ENCODE peak calls at places on chromosomes 12 and 14, in nine cellular contexts. T is retina; H is NCI-H69; F is activated effector memory CD4-positive, alpha-beta T cell treated with Interleukin-2 at 50 U/mL for 16 hours; E is GM23248; J is activated CD4-positive, alpha-beta T cell treated with anti-CD3 and anti-CD28 coated beads, Interleukin-2, amount 10 ng/mL, durations not matched to agents 7 days and 5 days; U is stimulated activated CD8-positive, alpha-beta memory T cell treated with anti-CD3 and anti-CD28 coated beads, Interleukin-15, amount 100 ng/mL, for 24 hours; L is ovary; N is frontal cortex. C is an unnamed sample.

GRCh38 chr12:121783771-121784170 is 9.7 kb downstream of the RHOF start:
- DNase-seq in E (peak), F (no peak), U (no peak), H (no peak), L (no peak), T (no peak), J (no peak), N (no peak), C (no peak)

GRCh38 chr12:6858796-6859195 is 6.8 kb downstream of the USP5 start:
- DNase-seq in E (no peak), F (no peak), J (no peak), H (no peak), N (no peak), U (no peak), L (no peak), T (no peak), C (no peak)

GRCh38 chr14:86799244-86799647 is 1193.7 kb downstream of the GALC start:
- DNase-seq in U (no peak), T (no peak), N (no peak), H (peak), L (no peak), F (no peak), J (no peak), E (peak), C (no peak)

GRCh38 chr14:92737206-92737605 is 11.2 kb downstream of the LGMN start:
- DNase-seq in H (no peak), L (no peak), E (no peak), F (no peak), U (no peak), T (no peak), N (no peak), J (no peak), C (no peak)

GRCh38 chr12:21881950-21882349 is 59.3 kb downstream of the ABCC9 start:
- DNase-seq in N (no peak), E (no peak), U (no peak), J (no peak), T (no peak), F (no peak), L (peak), H (no peak), C (no peak)

GRCh38 chr12:82413994-82414393 is 55.7 kb downstream of the METTL25 start:
- DNase-seq in N (no peak), J (no peak), U (no peak), L (no peak), T (no peak), H (peak), E (no peak), F (no peak), C (no peak)

GRCh38 chr12:129844662-129845061 is 59.2 kb downstream of the TMEM132D start:
- DNase-seq in J (no peak), N (no peak), L (no peak), H (no peak), T (no peak), E (no peak), U (no peak), F (no peak), C (no peak)

GRCh38 chr14:51996148-51996746 is 6.9 kb downstream of the RTRAF start:
- DNase-seq in N (no peak), J (peak), U (no peak), L (no peak), H (peak), T (no peak), E (peak), F (no peak), C (no peak)

GRCh38 chr14:68654471-68654941 is 138.4 kb downstream of the ZFP36L1 start:
- DNase-seq in H (no peak), J (no peak), F (no peak), T (no peak), N (no peak), E (no peak), U (no peak), L (peak), C (peak)

GRCh38 chr12:64404470-64405446 is 566 bp downstream of the XPOT start:
- DNase-seq in J (peak), E (peak), N (peak), U (peak), T (peak), H (peak), L (no peak), F (peak), C (peak)

GRCh38 chr12:122935318-122935717 is 30.9 kb downstream of the ABCB9 start:
- DNase-seq in E (no peak), J (no peak), H (no peak), T (no peak), U (no peak), L (no peak), N (no peak), F (no peak), C (no peak)

GRCh38 chr14:74963705-74964271 is 8.4 kb upstream of the PGF start:
- DNase-seq in E (peak), J (no peak), H (peak), T (no peak), L (no peak), U (no peak), N (no peak), F (no peak), C (no peak)

GRCh38 chr14:89365071-89365801 is 51.8 kb downstream of the FOXN3 start:
- DNase-seq in L (no peak), T (no peak), J (peak), N (no peak), E (no peak), F (peak), U (no peak), H (no peak), C (peak)

GRCh38 chr14:101458536-101459391 is 102.5 kb upstream of the DIO3 start:
- DNase-seq in U (no peak), T (peak), J (no peak), N (no peak), E (no peak), H (no peak), F (no peak), L (peak), C (no peak)

GRCh38 chr12:115680967-115681366 is 596.5 kb downstream of the MED13L start:
- DNase-seq in U (no peak), H (no peak), F (no peak), L (no peak), N (no peak), T (no peak), J (no peak), E (no peak), C (no peak)

GRCh38 chr12:81015510-81015909 is 62.4 kb upstream of the ACSS3 start:
- DNase-seq in H (no peak), N (no peak), J (no peak), F (no peak), U (no peak), L (no peak), E (no peak), T (no peak), C (no peak)

GRCh38 chr14:57502581-57503254 is 9.1 kb upstream of the CCDC198 start:
- DNase-seq in U (no peak), E (peak), J (no peak), T (no peak), N (no peak), F (no peak), L (peak), H (peak), C (no peak)

GRCh38 chr14:29442720-29443119 is 484.9 kb downstream of the PRKD1 start:
- DNase-seq in N (no peak), J (no peak), E (peak), U (no peak), L (no peak), F (no peak), H (peak), T (no peak), C (no peak)

GRCh38 chr12:122889658-122890561 is 6.0 kb downstream of the VPS37B start:
- DNase-seq in H (no peak), T (no peak), U (no peak), E (no peak), N (no peak), L (no peak), J (no peak), F (no peak), C (no peak)

GRCh38 chr14:54589076-54589475 is 22.1 kb downstream of the SAMD4A start:
- DNase-seq in L (no peak), F (no peak), J (no peak), U (no peak), N (no peak), H (no peak), E (peak), T (no peak), C (no peak)

GRCh38 chr12:89324437-89324836 is 27.9 kb downstream of the DUSP6 start:
- DNase-seq in H (no peak), E (no peak), J (no peak), T (no peak), N (no peak), F (no peak), L (no peak), U (no peak), C (no peak)

GRCh38 chr12:1830981-1831930 is 10.9 kb downstream of the LRTM2 start:
- DNase-seq in J (peak), F (no peak), N (peak), U (no peak), T (peak), H (no peak), L (peak), E (peak), C (peak)

GRCh38 chr14:74568896-74569295 is 43.1 kb downstream of the LTBP2 start:
- DNase-seq in T (no peak), H (no peak), F (no peak), U (no peak), N (no peak), J (no peak), E (no peak), L (no peak), C (no peak)